ENCODE peak calls at places on chromosomes 7 and 10, in six cellular contexts. One of them, this sample, is unnamed.

GRCh38 chr7:155066417-155066950 is 3.6 kb upstream of the HTR5A start:
- DNase-seq in fibroblast of the conjunctiva: no peak
- DNase-seq in putamen: no peak
- DNase-seq in amygdala: no peak
- DNase-seq in Right ventricle myocardium superior: no peak
- DNase-seq in aorta: no peak
- DNase-seq in this sample: peak; percentile 39

GRCh38 chr10:24313233-24313632 is 104.3 kb downstream of the KIAA1217 start:
- DNase-seq in putamen: no peak
- DNase-seq in aorta: no peak
- DNase-seq in Right ventricle myocardium superior: no peak
- DNase-seq in fibroblast of the conjunctiva: no peak
- DNase-seq in amygdala: no peak
- DNase-seq in this sample: no peak

GRCh38 chr7:128191136-128191844 is 49.8 kb upstream of the LEP start:
- DNase-seq in aorta: no peak
- DNase-seq in amygdala: no peak
- DNase-seq in Right ventricle myocardium superior: no peak
- DNase-seq in putamen: no peak
- DNase-seq in fibroblast of the conjunctiva: no peak
- DNase-seq in this sample: no peak

GRCh38 chr7:137354361-137354760 is 10.8 kb upstream of the PTN start:
- DNase-seq in aorta: no peak
- DNase-seq in fibroblast of the conjunctiva: no peak
- DNase-seq in amygdala: peak; percentile 89
- DNase-seq in putamen: no peak
- DNase-seq in Right ventricle myocardium superior: peak; percentile 47
- DNase-seq in this sample: no peak

GRCh38 chr10:129958118-129958685 is 5.9 kb downstream of the EBF3 start:
- DNase-seq in amygdala: no peak
- DNase-seq in Right ventricle myocardium superior: peak; percentile 46
- DNase-seq in fibroblast of the conjunctiva: no peak
- DNase-seq in putamen: no peak
- DNase-seq in aorta: no peak
- DNase-seq in this sample: no peak

GRCh38 chr10:34655286-34656170 is 159.6 kb downstream of the PARD3 start:
- DNase-seq in amygdala: no peak
- DNase-seq in fibroblast of the conjunctiva: peak; percentile 50
- DNase-seq in putamen: peak; percentile 24
- DNase-seq in Right ventricle myocardium superior: no peak
- DNase-seq in aorta: no peak
- DNase-seq in this sample: peak; percentile 45

GRCh38 chr10:44589181-44589884 is 204.4 kb upstream of the CXCL12 start:
- DNase-seq in amygdala: no peak
- DNase-seq in fibroblast of the conjunctiva: no peak
- DNase-seq in putamen: no peak
- DNase-seq in Right ventricle myocardium superior: no peak
- DNase-seq in aorta: no peak
- DNase-seq in this sample: no peak

GRCh38 chr7:324011-324410 is 34.0 kb downstream of the FOXL3 start:
- DNase-seq in Right ventricle myocardium superior: no peak
- DNase-seq in aorta: peak; percentile 55
- DNase-seq in amygdala: no peak
- DNase-seq in fibroblast of the conjunctiva: no peak
- DNase-seq in putamen: no peak
- DNase-seq in this sample: no peak

GRCh38 chr7:120996333-120996982 is 7.9 kb downstream of the CPED1 start:
- DNase-seq in fibroblast of the conjunctiva: peak; percentile 84
- DNase-seq in aorta: no peak
- DNase-seq in amygdala: peak; percentile 26
- DNase-seq in Right ventricle myocardium superior: peak; percentile 45
- DNase-seq in putamen: peak; percentile 47
- DNase-seq in this sample: peak; percentile 74

GRCh38 chr7:51455513-51455912 is 138.9 kb upstream of the COBL start:
- DNase-seq in putamen: no peak
- DNase-seq in aorta: no peak
- DNase-seq in amygdala: no peak
- DNase-seq in fibroblast of the conjunctiva: no peak
- DNase-seq in Right ventricle myocardium superior: no peak
- DNase-seq in this sample: no peak

GRCh38 chr7:22001345-22002004 is 55.8 kb upstream of the CDCA7L start:
- DNase-seq in aorta: no peak
- DNase-seq in fibroblast of the conjunctiva: peak; percentile 44
- DNase-seq in amygdala: no peak
- DNase-seq in Right ventricle myocardium superior: no peak
- DNase-seq in putamen: peak; percentile 65
- DNase-seq in this sample: peak; percentile 43